ENCODE peak calls at places on chromosomes 16 and 17, in eight cellular contexts. F is fibroblast of pulmonary artery; Q is AG10803; J is body of pancreas; U is CD4-positive, alpha-beta memory T cell; T is CD4-positive, CD25-positive, alpha-beta regulatory T cell; Y is kidney; N is HAP-1. G is an unnamed sample.
A peak's percentile ranks its signal among the peaks of the same experiment; 100 is the strongest.

GRCh38 chr16:12141073-12141472 is 164.5 kb downstream of the SNX29 start:
- DNase-seq in F (no peak), Q (no peak), J (no peak), U (no peak), T (no peak), Y (no peak), N (no peak), G (no peak)

GRCh38 chr16:67177743-67178699 is 5.7 kb downstream of the MATCAP1 start:
- DNase-seq in F (peak; percentile 59), Q (peak; percentile 51), J (peak; percentile 95), U (peak; percentile 63), T (peak; percentile 43), Y (peak; percentile 94), N (no peak), G (no peak)

GRCh38 chr17:35086931-35087573 is 23.5 kb upstream of the RFFL start:
- DNase-seq in F (no peak), Q (no peak), J (no peak), U (no peak), T (no peak), Y (no peak), N (peak; percentile 40), G (no peak)

GRCh38 chr17:82317394-82318168 is at the start of gene CD7:
- DNase-seq in F (no peak), Q (no peak), J (no peak), U (peak; percentile 63), T (peak; percentile 61), Y (peak; percentile 77), N (no peak), G (peak; percentile 83)

GRCh38 chr17:45146166-45146565 is 2.1 kb upstream of the HEXIM1 start:
- DNase-seq in F (no peak), Q (no peak), J (no peak), U (no peak), T (no peak), Y (peak; percentile 80), N (no peak), G (no peak)

GRCh38 chr17:62763891-62764600 is 44.1 kb downstream of the MARCHF10 start:
- DNase-seq in F (no peak), Q (no peak), J (no peak), U (no peak), T (no peak), Y (no peak), N (no peak), G (no peak)

GRCh38 chr17:65589321-65589720 is 27.9 kb upstream of the AXIN2 start:
- DNase-seq in F (peak; percentile 15), Q (peak; percentile 57), J (no peak), U (no peak), T (no peak), Y (peak; percentile 29), N (no peak), G (no peak)

GRCh38 chr16:16127469-16128116 is 95.7 kb downstream of the ABCC6 start:
- DNase-seq in F (peak; percentile 79), Q (peak; percentile 65), J (peak; percentile 73), U (peak; percentile 66), T (peak; percentile 48), Y (peak; percentile 81), N (peak; percentile 83), G (peak; percentile 67)

GRCh38 chr17:65198653-65199382 is 61.6 kb downstream of the RGS9 start:
- DNase-seq in F (peak; percentile 81), Q (peak; percentile 66), J (no peak), U (peak; percentile 68), T (no peak), Y (no peak), N (peak; percentile 49), G (peak; percentile 70)

GRCh38 chr17:28527859-28528258 is 21.7 kb downstream of the FOXN1 start:
- DNase-seq in F (no peak), Q (no peak), J (peak; percentile 74), U (no peak), T (no peak), Y (no peak), N (no peak), G (no peak)

GRCh38 chr16:89413811-89414585 is 76.4 kb downstream of the ANKRD11 start:
- DNase-seq in F (no peak), Q (no peak), J (no peak), U (no peak), T (no peak), Y (no peak), N (no peak), G (no peak)

GRCh38 chr16:59684911-59685310 is 950.8 kb upstream of the GOT2 start:
- DNase-seq in F (no peak), Q (peak; percentile 44), J (no peak), U (no peak), T (no peak), Y (no peak), N (no peak), G (no peak)

GRCh38 chr17:70313031-70313430 is 143.7 kb downstream of the KCNJ2 start:
- DNase-seq in F (peak; percentile 7), Q (peak; percentile 60), J (no peak), U (no peak), T (no peak), Y (no peak), N (no peak), G (no peak)

GRCh38 chr17:82970818-82971610 is 108.4 kb upstream of the METRNL start:
- DNase-seq in F (no peak), Q (no peak), J (no peak), U (no peak), T (no peak), Y (peak; percentile 56), N (no peak), G (no peak)

GRCh38 chr17:74190807-74191206 is 12.7 kb upstream of the RPL38 start:
- DNase-seq in F (peak; percentile 50), Q (no peak), J (no peak), U (no peak), T (no peak), Y (peak; percentile 68), N (no peak), G (no peak)

GRCh38 chr17:8250101-8250500 is 1.0 kb downstream of the PFAS start:
- DNase-seq in F (no peak), Q (no peak), J (no peak), U (no peak), T (no peak), Y (no peak), N (no peak), G (no peak)
- H3K4me3 ChIP-seq in F (peak overlapping the region; percentile 83), Q (no peak overlapping the region), J (no peak overlapping the region), U (no peak overlapping the region), T (peak overlapping the region; percentile 88), Y (no peak overlapping the region), N (peak overlapping the region; percentile 91), G (peak overlapping the region; percentile 80)

GRCh38 chr16:65117701-65118448 is 4.0 kb downstream of the CDH11 start:
- DNase-seq in F (peak; percentile 91), Q (peak; percentile 86), J (peak; percentile 57), U (no peak), T (no peak), Y (no peak), N (peak; percentile 61), G (peak; percentile 54)

GRCh38 chr16:65121870-65122723 is at the start of gene CDH11:
- DNase-seq in F (peak; percentile 89), Q (peak; percentile 94), J (peak; percentile 16), U (no peak), T (no peak), Y (peak; percentile 93), N (no peak), G (no peak)

GRCh38 chr16:65120811-65121721 is 797 bp downstream of the CDH11 start:
- DNase-seq in F (peak; percentile 35), Q (no peak), J (no peak), U (no peak), T (no peak), Y (peak; percentile 73), N (no peak), G (no peak)

GRCh38 chr16:65118866-65119265 is 3.0 kb downstream of the CDH11 start:
- DNase-seq in F (no peak), Q (no peak), J (no peak), U (no peak), T (no peak), Y (no peak), N (no peak), G (no peak)

GRCh38 chr16:65119905-65120341 is 1.9 kb downstream of the CDH11 start:
- DNase-seq in F (peak; percentile 87), Q (peak; percentile 86), J (no peak), U (no peak), T (no peak), Y (no peak), N (no peak), G (no peak)
- H3K4me3 ChIP-seq in F (peak overlapping the region; percentile 94), Q (peak overlapping the region; percentile 94), J (no peak overlapping the region), U (no peak overlapping the region), T (no peak overlapping the region), Y (peak overlapping the region; percentile 12), N (no peak overlapping the region), G (no peak overlapping the region)

GRCh38 chr17:21375757-21376584 is at the start of gene KCNJ12:
- DNase-seq in F (no peak), Q (peak; percentile 27), J (no peak), U (no peak), T (no peak), Y (no peak), N (no peak), G (no peak)

GRCh38 chr17:21375162-21375560 is 996 bp upstream of the KCNJ12 start:
- DNase-seq in F (no peak), Q (no peak), J (no peak), U (no peak), T (no peak), Y (no peak), N (no peak), G (no peak)

GRCh38 chr17:21376835-21377690 is 906 bp downstream of the KCNJ12 start:
- DNase-seq in F (peak; percentile 16), Q (peak; percentile 31), J (no peak), U (no peak), T (no peak), Y (no peak), N (no peak), G (no peak)

GRCh38 chr17:21377821-21378396 is 1.8 kb downstream of the KCNJ12 start:
- DNase-seq in F (no peak), Q (no peak), J (no peak), U (no peak), T (no peak), Y (no peak), N (no peak), G (no peak)

GRCh38 chr17:21376585-21376834 is 353 bp downstream of the KCNJ12 start:
- DNase-seq in F (no peak), Q (no peak), J (no peak), U (no peak), T (no peak), Y (no peak), N (no peak), G (no peak)
- H3K4me3 ChIP-seq in F (no peak overlapping the region), Q (peak overlapping the region; percentile 41), J (no peak overlapping the region), U (no peak overlapping the region), T (no peak overlapping the region), Y (no peak overlapping the region), N (no peak overlapping the region), G (no peak overlapping the region)

GRCh38 chr16:2031081-2031577 is 4.4 kb downstream of the NHERF2 start:
- DNase-seq in F (no peak), Q (no peak), J (no peak), U (no peak), T (no peak), Y (peak; percentile 80), N (no peak), G (no peak)

GRCh38 chr16:2035431-2036199 is 8.9 kb downstream of the NHERF2 start:
- DNase-seq in F (peak; percentile 65), Q (peak; percentile 86), J (peak; percentile 65), U (no peak), T (no peak), Y (peak; percentile 93), N (no peak), G (no peak)

GRCh38 chr16:2034695-2035430 is 8.2 kb downstream of the NHERF2 start:
- DNase-seq in F (no peak), Q (no peak), J (no peak), U (no peak), T (no peak), Y (peak; percentile 80), N (no peak), G (no peak)

GRCh38 chr16:2032285-2033056 is 5.8 kb downstream of the NHERF2 start:
- DNase-seq in F (no peak), Q (peak; percentile 44), J (no peak), U (no peak), T (no peak), Y (no peak), N (no peak), G (no peak)

GRCh38 chr16:2033057-2033911 is 6.6 kb downstream of the NHERF2 start:
- DNase-seq in F (peak; percentile 66), Q (peak; percentile 79), J (peak; percentile 52), U (no peak), T (no peak), Y (peak; percentile 88), N (no peak), G (no peak)
- H3K4me3 ChIP-seq in F (peak overlapping the region; percentile 32), Q (peak overlapping the region; percentile 42), J (no peak overlapping the region), U (no peak overlapping the region), T (no peak overlapping the region), Y (peak overlapping the region; percentile 38), N (no peak overlapping the region), G (no peak overlapping the region)

G was measured in Jurkat, Clone E6-1.